ENCODE peak calls at places on chromosomes 6 and 20, in seven cellular contexts. One of them, this sample, is unnamed.

GRCh38 chr6:4936681-4937041 is 67.2 kb downstream of the RPP40 start:
- DNase-seq in foreskin fibroblast: peak; percentile 71
- DNase-seq in heart left ventricle: no peak
- DNase-seq in lung microvascular endothelial cell: peak; percentile 81
- DNase-seq in dermis blood vessel endothelial cell: peak; percentile 80
- DNase-seq in NCI-H1105: peak; percentile 14
- DNase-seq in kidney tubule cell: peak; percentile 40
- DNase-seq in this sample: peak; percentile 19

GRCh38 chr20:49823152-49823847 is 10.7 kb downstream of the SLC9A8 start:
- DNase-seq in kidney tubule cell: no peak
- DNase-seq in dermis blood vessel endothelial cell: no peak
- DNase-seq in heart left ventricle: no peak
- DNase-seq in lung microvascular endothelial cell: no peak
- DNase-seq in foreskin fibroblast: no peak
- DNase-seq in NCI-H1105: no peak
- DNase-seq in this sample: no peak

GRCh38 chr6:111591370-111591900 is 14.2 kb downstream of the TRAF3IP2 start:
- DNase-seq in lung microvascular endothelial cell: peak; percentile 93
- DNase-seq in foreskin fibroblast: peak; percentile 100
- DNase-seq in heart left ventricle: peak; percentile 92
- DNase-seq in kidney tubule cell: peak; percentile 96
- DNase-seq in NCI-H1105: no peak
- DNase-seq in dermis blood vessel endothelial cell: peak; percentile 92
- DNase-seq in this sample: peak; percentile 93

GRCh38 chr20:49505518-49505917 is 23.1 kb upstream of the KCNB1 start:
- DNase-seq in lung microvascular endothelial cell: peak; percentile 61
- DNase-seq in kidney tubule cell: peak; percentile 83
- DNase-seq in heart left ventricle: peak; percentile 43
- DNase-seq in foreskin fibroblast: peak; percentile 66
- DNase-seq in NCI-H1105: peak; percentile 79
- DNase-seq in dermis blood vessel endothelial cell: peak; percentile 64
- DNase-seq in this sample: no peak

GRCh38 chr20:43695571-43695970 is 28.7 kb downstream of the MYBL2 start:
- DNase-seq in foreskin fibroblast: no peak
- DNase-seq in heart left ventricle: no peak
- DNase-seq in kidney tubule cell: no peak
- DNase-seq in NCI-H1105: no peak
- DNase-seq in lung microvascular endothelial cell: no peak
- DNase-seq in dermis blood vessel endothelial cell: no peak
- DNase-seq in this sample: no peak

GRCh38 chr6:122779672-122780066 is at the start of gene FABP7:
- DNase-seq in dermis blood vessel endothelial cell: no peak
- DNase-seq in heart left ventricle: no peak
- DNase-seq in kidney tubule cell: no peak
- DNase-seq in lung microvascular endothelial cell: no peak
- DNase-seq in foreskin fibroblast: no peak
- DNase-seq in NCI-H1105: no peak
- DNase-seq in this sample: no peak

GRCh38 chr20:22826306-22827230 is 208.5 kb upstream of the SSTR4 start:
- DNase-seq in heart left ventricle: no peak
- DNase-seq in foreskin fibroblast: no peak
- DNase-seq in dermis blood vessel endothelial cell: no peak
- DNase-seq in lung microvascular endothelial cell: no peak
- DNase-seq in kidney tubule cell: no peak
- DNase-seq in NCI-H1105: no peak
- DNase-seq in this sample: no peak

GRCh38 chr6:33947916-33948594 is 144.3 kb upstream of the MLN start:
- DNase-seq in lung microvascular endothelial cell: no peak
- DNase-seq in foreskin fibroblast: no peak
- DNase-seq in NCI-H1105: no peak
- DNase-seq in heart left ventricle: no peak
- DNase-seq in dermis blood vessel endothelial cell: no peak
- DNase-seq in kidney tubule cell: no peak
- DNase-seq in this sample: no peak

GRCh38 chr20:44970243-44970757 is 4.0 kb downstream of the STK4 start:
- DNase-seq in foreskin fibroblast: no peak
- DNase-seq in heart left ventricle: no peak
- DNase-seq in lung microvascular endothelial cell: peak; percentile 49
- DNase-seq in kidney tubule cell: no peak
- DNase-seq in NCI-H1105: no peak
- DNase-seq in dermis blood vessel endothelial cell: peak; percentile 32
- DNase-seq in this sample: no peak

GRCh38 chr20:43722153-43722505 is 4.7 kb downstream of the GTSF1L start:
- DNase-seq in NCI-H1105: no peak
- DNase-seq in dermis blood vessel endothelial cell: no peak
- DNase-seq in lung microvascular endothelial cell: no peak
- DNase-seq in heart left ventricle: no peak
- DNase-seq in foreskin fibroblast: no peak
- DNase-seq in kidney tubule cell: no peak
- DNase-seq in this sample: no peak

GRCh38 chr20:3781153-3781910 is at the start of gene SPEF1:
- DNase-seq in dermis blood vessel endothelial cell: peak; percentile 93
- DNase-seq in heart left ventricle: peak; percentile 79
- DNase-seq in kidney tubule cell: peak; percentile 92
- DNase-seq in lung microvascular endothelial cell: peak; percentile 88
- DNase-seq in foreskin fibroblast: peak; percentile 96
- DNase-seq in NCI-H1105: peak; percentile 93
- DNase-seq in this sample: peak; percentile 96

GRCh38 chr6:78995946-78996345 is 82.1 kb downstream of the PHIP start:
- DNase-seq in heart left ventricle: no peak
- DNase-seq in kidney tubule cell: peak; percentile 6
- DNase-seq in lung microvascular endothelial cell: no peak
- DNase-seq in foreskin fibroblast: no peak
- DNase-seq in dermis blood vessel endothelial cell: no peak
- DNase-seq in NCI-H1105: no peak
- DNase-seq in this sample: no peak

GRCh38 chr6:17032595-17033591 is 69.0 kb upstream of the STMND1 start:
- DNase-seq in lung microvascular endothelial cell: peak; percentile 91
- DNase-seq in kidney tubule cell: peak; percentile 89
- DNase-seq in NCI-H1105: peak; percentile 38
- DNase-seq in foreskin fibroblast: peak; percentile 97
- DNase-seq in heart left ventricle: peak; percentile 65
- DNase-seq in dermis blood vessel endothelial cell: peak; percentile 95
- DNase-seq in this sample: no peak

GRCh38 chr6:6546318-6547110 is 42.0 kb upstream of the LY86 start:
- DNase-seq in kidney tubule cell: peak; percentile 37
- DNase-seq in foreskin fibroblast: no peak
- DNase-seq in heart left ventricle: peak; percentile 47
- DNase-seq in dermis blood vessel endothelial cell: peak; percentile 19
- DNase-seq in lung microvascular endothelial cell: peak; percentile 4
- DNase-seq in NCI-H1105: peak; percentile 43
- DNase-seq in this sample: no peak